ENCODE peak calls at places on chromosomes 5 and 9, in four cellular contexts. One of them, this sample, is unnamed.

GRCh38 chr5:95995947-95996489 is 34.4 kb upstream of the ELL2 start:
- DNase-seq in A549: no peak
- DNase-seq in coronary artery: no peak
- DNase-seq in fibroblast of lung: no peak
- DNase-seq in this sample: no peak

GRCh38 chr9:124886866-124887492 is 25.0 kb downstream of the ARPC5L start:
- DNase-seq in A549: no peak
- DNase-seq in coronary artery: no peak
- DNase-seq in fibroblast of lung: no peak
- DNase-seq in this sample: no peak

GRCh38 chr5:160675988-160676387 is 176.0 kb downstream of the ATP10B start:
- DNase-seq in A549: no peak
- DNase-seq in coronary artery: no peak
- DNase-seq in fibroblast of lung: no peak
- DNase-seq in this sample: no peak

GRCh38 chr5:138963763-138964371 is 88.7 kb upstream of the LRRTM2 start:
- DNase-seq in A549: no peak
- DNase-seq in coronary artery: no peak
- DNase-seq in fibroblast of lung: no peak
- DNase-seq in this sample: no peak

GRCh38 chr9:111890254-111890791 is 6.3 kb upstream of the UGCG start:
- DNase-seq in A549: no peak
- DNase-seq in coronary artery: no peak
- DNase-seq in fibroblast of lung: no peak
- DNase-seq in this sample: no peak

GRCh38 chr5:44334622-44335021 is 54.6 kb downstream of the FGF10 start:
- DNase-seq in A549: no peak
- DNase-seq in coronary artery: no peak
- DNase-seq in fibroblast of lung: no peak
- DNase-seq in this sample: no peak

GRCh38 chr5:113378960-113379541 is 55.7 kb downstream of the TSSK1B start:
- DNase-seq in A549: peak
- DNase-seq in coronary artery: no peak
- DNase-seq in fibroblast of lung: peak
- DNase-seq in this sample: peak

GRCh38 chr9:72588336-72588735 is 66.9 kb downstream of the TMC1 start:
- DNase-seq in A549: no peak
- DNase-seq in coronary artery: no peak
- DNase-seq in fibroblast of lung: peak
- DNase-seq in this sample: no peak

GRCh38 chr9:126806336-126806735 is 1.5 kb downstream of the ZBTB43 start:
- DNase-seq in A549: no peak
- DNase-seq in coronary artery: no peak
- DNase-seq in fibroblast of lung: peak
- DNase-seq in this sample: no peak

GRCh38 chr9:35811364-35812024 is 568 bp downstream of the SPAG8 start:
- DNase-seq in A549: no peak
- DNase-seq in coronary artery: no peak
- DNase-seq in fibroblast of lung: no peak
- DNase-seq in this sample: no peak

GRCh38 chr9:35814106-35814840 is 569 bp downstream of the HINT2 start:
- DNase-seq in A549: peak
- DNase-seq in coronary artery: no peak
- DNase-seq in fibroblast of lung: peak
- DNase-seq in this sample: peak

GRCh38 chr9:35812025-35812602 is at the start of gene SPAG8:
- DNase-seq in A549: peak
- DNase-seq in coronary artery: peak
- DNase-seq in fibroblast of lung: peak
- DNase-seq in this sample: peak

GRCh38 chr9:35814841-35815543 is at the start of gene HINT2:
- DNase-seq in A549: peak
- DNase-seq in coronary artery: peak
- DNase-seq in fibroblast of lung: peak
- DNase-seq in this sample: peak

GRCh38 chr9:35813434-35814105 is 1.3 kb downstream of the HINT2 start:
- DNase-seq in A549: peak
- DNase-seq in coronary artery: no peak
- DNase-seq in fibroblast of lung: no peak
- DNase-seq in this sample: peak
- H3K4me3 ChIP-seq in A549: peak
- H3K4me3 ChIP-seq in coronary artery: peak
- H3K4me3 ChIP-seq in fibroblast of lung: peak
- H3K4me3 ChIP-seq in this sample: peak

GRCh38 chr9:123402981-123403509 is 47.0 kb downstream of the CRB2 start:
- DNase-seq in A549: no peak
- DNase-seq in coronary artery: no peak
- DNase-seq in fibroblast of lung: no peak
- DNase-seq in this sample: no peak

GRCh38 chr9:123401879-123402513 is 46.0 kb downstream of the CRB2 start:
- DNase-seq in A549: peak
- DNase-seq in coronary artery: no peak
- DNase-seq in fibroblast of lung: peak
- DNase-seq in this sample: peak

GRCh38 chr9:123397975-123398374 is 42.0 kb downstream of the CRB2 start:
- DNase-seq in A549: no peak
- DNase-seq in coronary artery: no peak
- DNase-seq in fibroblast of lung: no peak
- DNase-seq in this sample: no peak

GRCh38 chr9:123399803-123400378 is 43.9 kb downstream of the CRB2 start:
- DNase-seq in A549: peak
- DNase-seq in coronary artery: no peak
- DNase-seq in fibroblast of lung: no peak
- DNase-seq in this sample: peak

DNA sequence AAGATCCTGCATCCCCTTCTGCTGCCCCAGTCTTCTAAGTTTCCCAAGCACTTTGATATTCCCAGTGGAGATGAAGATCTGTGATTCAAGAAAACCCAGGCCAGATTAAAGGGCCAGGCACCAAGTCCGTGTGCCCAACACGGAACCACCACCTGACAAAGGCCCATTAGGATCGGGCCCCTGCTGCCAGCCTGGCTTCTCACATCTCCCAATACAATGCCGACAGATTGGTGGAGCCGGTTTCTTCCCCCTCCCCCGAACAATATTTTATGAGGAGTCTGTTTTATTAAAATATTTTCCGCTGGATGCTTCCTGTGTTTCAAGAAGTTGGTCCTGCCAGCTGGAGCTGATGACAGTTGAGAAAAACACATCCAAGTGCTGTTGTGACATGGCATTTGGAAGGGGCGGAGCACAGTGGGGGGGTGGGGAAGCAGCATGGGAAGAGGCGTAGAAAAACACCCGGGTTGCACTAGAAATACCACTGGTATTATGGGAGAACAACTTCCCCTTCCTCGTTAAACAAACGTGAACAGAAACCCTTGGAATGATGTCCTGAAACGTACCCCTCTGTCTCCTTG is 45.0 kb downstream of the CRB2 start:
- DNase-seq in A549: no peak
- DNase-seq in coronary artery: no peak
- DNase-seq in fibroblast of lung: peak
- DNase-seq in this sample: no peak
- H3K27ac ChIP-seq in A549: no peak
- H3K27ac ChIP-seq in coronary artery: peak
- H3K27ac ChIP-seq in fibroblast of lung: no peak
- H3K27ac ChIP-seq in this sample: no peak

DNA sequence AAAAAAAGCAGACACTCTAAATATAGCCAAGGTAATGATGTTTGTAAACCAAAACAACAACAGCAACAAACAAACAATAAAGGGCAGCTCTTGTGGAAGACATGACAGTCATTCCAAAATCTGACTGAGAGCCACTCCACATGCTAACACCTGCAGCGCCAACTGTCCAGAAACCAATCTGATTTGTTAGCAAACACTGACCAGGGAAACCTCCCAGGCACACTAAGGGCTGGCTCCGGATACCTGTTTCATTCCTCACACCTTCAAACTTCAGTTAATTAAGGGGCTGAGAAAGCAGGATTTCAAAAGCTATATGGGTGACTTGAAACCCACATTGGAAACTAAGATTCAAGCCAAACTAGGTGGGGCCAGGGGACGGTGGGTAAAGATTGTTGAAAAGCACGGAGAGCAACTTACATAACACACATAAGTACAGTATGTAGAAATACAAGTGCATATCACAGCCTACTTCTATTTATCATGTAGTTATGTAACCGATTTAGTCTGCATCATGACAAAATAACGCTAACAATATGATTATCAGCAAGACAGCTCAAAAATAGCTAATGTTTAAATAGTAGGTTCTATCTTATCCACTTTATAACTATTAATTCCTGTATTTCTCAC is 203.6 kb downstream of the SEMA5A start:
- DNase-seq in A549: no peak
- DNase-seq in coronary artery: no peak
- DNase-seq in fibroblast of lung: no peak
- DNase-seq in this sample: no peak
- TF ChIP-seq CTCF in A549: no peak
- TF ChIP-seq CTCF in coronary artery: no peak
- TF ChIP-seq CTCF in fibroblast of lung: no peak
- TF ChIP-seq CTCF in this sample: no peak

DNA sequence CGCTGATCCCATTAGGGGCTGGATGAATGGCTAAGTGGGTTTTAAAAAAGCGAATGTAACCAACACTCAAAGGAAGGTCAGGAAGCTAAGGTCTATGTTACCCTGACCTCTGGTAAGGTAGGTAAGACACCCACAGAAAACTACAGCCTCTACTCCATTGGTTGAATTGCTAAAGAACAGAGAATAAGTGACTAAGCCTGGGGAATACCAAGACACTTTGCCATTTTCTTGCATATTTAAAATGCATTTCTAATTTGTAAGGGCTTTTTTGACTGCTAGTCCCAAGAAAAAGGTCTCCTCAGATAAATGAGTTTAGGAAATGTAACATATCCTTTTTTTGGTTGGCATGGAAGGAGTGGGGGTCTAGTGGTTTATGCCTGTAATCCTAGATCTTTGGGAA is 368.7 kb downstream of the BNC2 start:
- DNase-seq in A549: no peak
- DNase-seq in coronary artery: no peak
- DNase-seq in fibroblast of lung: no peak
- DNase-seq in this sample: no peak
- H3K4me3 ChIP-seq in A549: no peak
- H3K4me3 ChIP-seq in coronary artery: no peak
- H3K4me3 ChIP-seq in fibroblast of lung: no peak
- H3K4me3 ChIP-seq in this sample: no peak

GRCh38 chr5:16735092-16735970 is 118.5 kb upstream of the RETREG1 start:
- DNase-seq in A549: no peak
- DNase-seq in coronary artery: no peak
- DNase-seq in fibroblast of lung: no peak
- DNase-seq in this sample: no peak

GRCh38 chr5:16736158-16736994 is 119.6 kb upstream of the RETREG1 start:
- DNase-seq in A549: no peak
- DNase-seq in coronary artery: no peak
- DNase-seq in fibroblast of lung: peak
- DNase-seq in this sample: no peak

GRCh38 chr5:16740046-16740445 is 123.2 kb upstream of the RETREG1 start:
- DNase-seq in A549: no peak
- DNase-seq in coronary artery: no peak
- DNase-seq in fibroblast of lung: no peak
- DNase-seq in this sample: no peak

GRCh38 chr5:16737173-16737572 is 120.4 kb upstream of the RETREG1 start:
- DNase-seq in A549: no peak
- DNase-seq in coronary artery: no peak
- DNase-seq in fibroblast of lung: no peak
- DNase-seq in this sample: no peak

DNA sequence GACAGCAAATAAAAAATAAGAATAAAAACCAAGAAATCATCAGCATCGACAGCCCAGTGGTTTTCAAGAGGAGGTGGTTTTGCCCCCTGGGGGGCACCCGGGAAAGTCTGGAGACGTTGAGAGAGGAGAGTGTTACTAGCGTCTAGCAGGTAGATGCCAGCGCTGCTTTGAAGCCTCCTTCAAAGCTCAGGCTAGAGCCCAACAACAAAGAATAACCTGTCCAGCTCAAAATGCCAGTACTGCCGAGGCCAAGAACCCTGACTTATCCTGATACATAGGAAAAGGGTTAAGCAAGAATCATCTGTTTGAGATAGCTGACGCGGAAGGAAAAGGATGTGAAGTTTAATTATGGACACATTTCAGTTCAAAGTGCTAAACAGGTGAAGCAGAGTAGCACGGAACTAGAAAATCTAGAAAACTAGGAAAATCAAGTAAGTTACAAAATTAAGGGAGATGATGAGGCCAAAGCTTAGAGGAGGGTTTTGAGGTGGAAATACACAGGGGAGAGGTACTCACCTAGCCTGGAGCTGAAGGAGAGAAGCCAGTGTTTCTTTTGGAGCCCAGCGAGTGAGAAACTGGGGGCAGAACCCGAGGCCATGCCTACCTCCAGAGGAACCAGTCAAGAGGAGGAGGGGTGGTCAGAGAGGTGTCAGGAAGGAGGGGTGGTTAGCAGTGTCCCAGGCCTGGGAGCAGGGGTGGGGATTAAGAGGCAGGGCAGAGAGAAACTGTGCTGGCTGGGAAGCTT is 121.0 kb upstream of the RETREG1 start:
- DNase-seq in A549: no peak
- DNase-seq in coronary artery: no peak
- DNase-seq in fibroblast of lung: no peak
- DNase-seq in this sample: peak
- H3K27ac ChIP-seq in A549: no peak
- H3K27ac ChIP-seq in coronary artery: no peak
- H3K27ac ChIP-seq in fibroblast of lung: no peak
- H3K27ac ChIP-seq in this sample: no peak

DNA sequence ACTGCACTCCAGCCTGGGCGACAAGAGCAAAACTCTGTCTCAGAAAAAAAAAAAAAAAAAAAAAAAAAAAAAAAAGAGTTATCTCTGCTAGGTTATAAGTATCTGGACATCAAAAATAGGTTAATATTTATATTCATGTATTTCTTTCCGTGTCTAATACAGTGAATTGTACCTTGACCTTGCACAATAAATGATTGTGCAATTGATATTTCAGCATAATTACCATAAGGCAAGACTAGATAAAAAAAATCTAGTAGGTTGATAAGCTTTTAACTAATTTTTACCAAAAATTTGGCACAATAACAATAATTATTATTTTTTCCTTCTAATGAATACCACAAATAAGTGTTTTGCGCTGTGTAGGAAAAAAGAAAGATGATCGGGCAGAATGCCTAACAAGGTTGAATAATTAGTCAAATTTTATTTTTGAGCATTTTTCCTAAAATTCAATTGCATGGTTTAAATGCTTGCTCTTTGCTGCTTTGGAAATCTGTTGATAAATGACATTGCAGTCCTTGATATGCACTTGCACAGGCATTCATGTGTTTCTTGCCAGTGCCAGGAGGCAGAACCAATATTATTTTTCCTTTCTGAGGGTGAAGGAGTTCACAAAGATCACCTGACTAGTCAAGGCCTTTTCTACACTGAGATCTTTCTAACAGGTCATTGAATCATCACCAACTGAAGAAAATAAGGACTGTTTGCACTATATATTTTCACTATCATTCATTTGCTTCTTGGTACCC is 127.5 kb downstream of the ARRDC3 start:
- DNase-seq in A549: no peak
- DNase-seq in coronary artery: no peak
- DNase-seq in fibroblast of lung: no peak
- DNase-seq in this sample: no peak
- TF ChIP-seq CTCF in A549: no peak
- TF ChIP-seq CTCF in coronary artery: no peak
- TF ChIP-seq CTCF in fibroblast of lung: no peak
- TF ChIP-seq CTCF in this sample: no peak